ENCODE peak calls at places on chromosomes 5 and 9, in five cellular contexts. One of them, this sample, is unnamed.
A peak's percentile ranks its signal among the peaks of the same experiment; 100 is the strongest.

GRCh38 chr9:15142903-15143534 is 164.0 kb downstream of the TTC39B start:
- DNase-seq in endothelial cell: peak; percentile 9
- DNase-seq in GM12891: peak; percentile 21
- DNase-seq in H7: peak; percentile 65
- DNase-seq in CD4-positive, alpha-beta T cell: no peak
- DNase-seq in this sample: no peak

GRCh38 chr9:137296214-137297059 is 5.6 kb downstream of the NRARP start:
- DNase-seq in GM12891: no peak
- DNase-seq in H7: no peak
- DNase-seq in endothelial cell: peak; percentile 47
- DNase-seq in CD4-positive, alpha-beta T cell: no peak
- DNase-seq in this sample: no peak

GRCh38 chr9:85182381-85182780 is 512.9 kb downstream of the NTRK2 start:
- DNase-seq in H7: no peak
- DNase-seq in CD4-positive, alpha-beta T cell: no peak
- DNase-seq in endothelial cell: no peak
- DNase-seq in GM12891: no peak
- DNase-seq in this sample: no peak

GRCh38 chr5:541148-541887 is 17.1 kb upstream of the SLC9A3 start:
- DNase-seq in GM12891: no peak
- DNase-seq in H7: peak; percentile 98
- DNase-seq in CD4-positive, alpha-beta T cell: no peak
- DNase-seq in endothelial cell: no peak
- DNase-seq in this sample: no peak

GRCh38 chr5:67361932-67362729 is 165.5 kb upstream of the CD180 start:
- DNase-seq in GM12891: no peak
- DNase-seq in CD4-positive, alpha-beta T cell: no peak
- DNase-seq in H7: no peak
- DNase-seq in endothelial cell: no peak
- DNase-seq in this sample: no peak

GRCh38 chr5:31186672-31187267 is 6.7 kb upstream of the CDH6 start:
- DNase-seq in CD4-positive, alpha-beta T cell: no peak
- DNase-seq in GM12891: no peak
- DNase-seq in endothelial cell: no peak
- DNase-seq in H7: peak; percentile 39
- DNase-seq in this sample: no peak

GRCh38 chr5:65812648-65813047 is 90.6 kb downstream of the NLN start:
- DNase-seq in endothelial cell: no peak
- DNase-seq in GM12891: no peak
- DNase-seq in CD4-positive, alpha-beta T cell: no peak
- DNase-seq in H7: no peak
- DNase-seq in this sample: no peak

GRCh38 chr9:91273853-91274552 is 87.7 kb downstream of the AUH start:
- DNase-seq in CD4-positive, alpha-beta T cell: no peak
- DNase-seq in GM12891: no peak
- DNase-seq in H7: no peak
- DNase-seq in endothelial cell: no peak
- DNase-seq in this sample: no peak

GRCh38 chr5:86981898-86982297 is 285.8 kb upstream of the RASA1 start:
- DNase-seq in CD4-positive, alpha-beta T cell: no peak
- DNase-seq in GM12891: no peak
- DNase-seq in endothelial cell: no peak
- DNase-seq in H7: no peak
- DNase-seq in this sample: no peak

GRCh38 chr9:121651295-121652036 is at the start of gene DAB2IP:
- DNase-seq in GM12891: no peak
- DNase-seq in CD4-positive, alpha-beta T cell: no peak
- DNase-seq in endothelial cell: peak; percentile 76
- DNase-seq in H7: peak; percentile 95
- DNase-seq in this sample: no peak

GRCh38 chr9:134384811-134385479 is 58.7 kb downstream of the RXRA start:
- DNase-seq in CD4-positive, alpha-beta T cell: no peak
- DNase-seq in H7: peak; percentile 69
- DNase-seq in GM12891: no peak
- DNase-seq in endothelial cell: no peak
- DNase-seq in this sample: no peak

GRCh38 chr5:151719228-151719861 is 32.6 kb upstream of the SPARC start:
- DNase-seq in GM12891: no peak
- DNase-seq in H7: no peak
- DNase-seq in CD4-positive, alpha-beta T cell: no peak
- DNase-seq in endothelial cell: peak; percentile 51
- DNase-seq in this sample: no peak

This sample was measured in ascending aorta.